ENCODE peak calls at places on chromosome 3, in five cellular contexts. O is prostate gland; E is IMR-90; F is CD8-positive, alpha-beta memory T cell; J is brain microvascular endothelial cell. Y is an unnamed sample. For H3K36me3 and H3K27me3, the result is how much of the 10 kb centered on the place peaks cover.

GRCh38 chr3:157830865-157831264 is 275.4 kb downstream of the SHOX2 start:
- DNase-seq in E (no peak), F (no peak), O (no peak), J (no peak), Y (no peak)

GRCh38 chr3:12706504-12707253 is 42.8 kb upstream of the RAF1 start:
- DNase-seq in O (peak), E (peak), J (peak), F (peak), Y (no peak)

GRCh38 chr3:27428446-27428845 is 55.7 kb downstream of the SLC4A7 start:
- DNase-seq in J (no peak), E (peak), F (no peak), O (no peak), Y (no peak)

GRCh38 chr3:164375538-164375937 is 702.8 kb downstream of the SI start:
- DNase-seq in F (no peak), O (no peak), J (no peak), E (no peak), Y (no peak)

GRCh38 chr3:58952128-58952917 is 97.5 kb downstream of the CFAP20DC start:
- DNase-seq in F (no peak), O (no peak), E (peak), J (peak), Y (peak)

GRCh38 chr3:8776406-8776805 is 7.0 kb upstream of the OXTR start:
- DNase-seq in O (no peak), F (no peak), E (peak), J (peak), Y (no peak)

GRCh38 chr3:186193534-186194450 is 84.9 kb upstream of the ETV5 start:
- DNase-seq in O (no peak), E (no peak), J (no peak), F (no peak), Y (no peak)

GRCh38 chr3:189914799-189915198 is 205.9 kb downstream of the P3H2 start:
- DNase-seq in O (no peak), E (peak), F (no peak), J (peak), Y (peak)

GRCh38 chr3:64848822-64849221 is 161.0 kb upstream of the ADAMTS9 start:
- DNase-seq in E (peak), F (no peak), O (no peak), J (peak), Y (no peak)

GRCh38 chr3:107062787-107063186 is 314.5 kb upstream of the CCDC54 start:
- DNase-seq in E (no peak), F (no peak), J (no peak), O (no peak), Y (no peak)

GRCh38 chr3:13548696-13549512 is at the start of gene FBLN2:
- DNase-seq in F (no peak), J (no peak), E (no peak), O (no peak), Y (no peak)

GRCh38 chr3:55538158-55538557 is 51.1 kb upstream of the WNT5A start:
- DNase-seq in F (no peak), O (no peak), E (no peak), J (no peak), Y (no peak)

GRCh38 chr3:158791259-158791920 is 10.5 kb upstream of the MFSD1 start:
- DNase-seq in O (no peak), E (peak), J (peak), F (peak), Y (no peak)

GRCh38 chr3:141415959-141416358 is 47.7 kb downstream of the ZBTB38 start:
- DNase-seq in F (no peak), E (no peak), O (no peak), J (no peak), Y (no peak)
- H3K36me3 ChIP-seq in F (under half), E (half or more), O (under half), J (half or more), Y (under half)

GRCh38 chr3:110227987-110228386 is 843.6 kb upstream of the NECTIN3 start:
- DNase-seq in E (no peak), O (no peak), F (no peak), J (no peak), Y (no peak)

DNA sequence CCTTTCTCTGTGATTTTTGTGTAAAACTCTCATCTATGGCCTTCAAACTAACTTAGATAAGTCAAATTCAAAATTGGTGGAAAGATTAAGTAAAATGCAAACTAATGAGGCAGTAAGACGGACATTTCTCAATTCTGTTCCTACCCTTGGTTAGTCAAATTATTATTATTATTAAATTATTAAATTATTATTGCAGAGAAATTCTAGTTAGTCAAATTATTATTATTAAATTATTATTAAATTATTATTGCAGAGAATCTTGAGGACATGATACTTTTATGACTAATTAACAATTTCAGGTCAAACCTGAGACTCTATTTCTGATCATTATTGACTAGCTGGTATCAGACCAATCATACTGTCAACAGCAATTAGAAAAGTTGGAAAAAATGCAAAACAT is 845.0 kb upstream of the NECTIN3 start:
- DNase-seq in O (no peak), F (no peak), J (no peak), E (no peak), Y (no peak)
- H3K27me3 ChIP-seq in O (under half), F (under half), J (under half), E (under half), Y (under half)

GRCh38 chr3:129952956-129953355 is 21.6 kb upstream of the TRH start:
- DNase-seq in E (no peak), J (no peak), O (no peak), F (no peak), Y (no peak)

GRCh38 chr3:129944709-129945108 is 29.8 kb upstream of the TRH start:
- DNase-seq in O (no peak), F (no peak), E (no peak), J (no peak), Y (no peak)

GRCh38 chr3:129947916-129948315 is 26.6 kb upstream of the TRH start:
- DNase-seq in O (no peak), J (no peak), E (no peak), F (no peak), Y (no peak)

GRCh38 chr3:129954509-129954908 is 20.0 kb upstream of the TRH start:
- DNase-seq in J (no peak), F (no peak), O (no peak), E (no peak), Y (no peak)

DNA sequence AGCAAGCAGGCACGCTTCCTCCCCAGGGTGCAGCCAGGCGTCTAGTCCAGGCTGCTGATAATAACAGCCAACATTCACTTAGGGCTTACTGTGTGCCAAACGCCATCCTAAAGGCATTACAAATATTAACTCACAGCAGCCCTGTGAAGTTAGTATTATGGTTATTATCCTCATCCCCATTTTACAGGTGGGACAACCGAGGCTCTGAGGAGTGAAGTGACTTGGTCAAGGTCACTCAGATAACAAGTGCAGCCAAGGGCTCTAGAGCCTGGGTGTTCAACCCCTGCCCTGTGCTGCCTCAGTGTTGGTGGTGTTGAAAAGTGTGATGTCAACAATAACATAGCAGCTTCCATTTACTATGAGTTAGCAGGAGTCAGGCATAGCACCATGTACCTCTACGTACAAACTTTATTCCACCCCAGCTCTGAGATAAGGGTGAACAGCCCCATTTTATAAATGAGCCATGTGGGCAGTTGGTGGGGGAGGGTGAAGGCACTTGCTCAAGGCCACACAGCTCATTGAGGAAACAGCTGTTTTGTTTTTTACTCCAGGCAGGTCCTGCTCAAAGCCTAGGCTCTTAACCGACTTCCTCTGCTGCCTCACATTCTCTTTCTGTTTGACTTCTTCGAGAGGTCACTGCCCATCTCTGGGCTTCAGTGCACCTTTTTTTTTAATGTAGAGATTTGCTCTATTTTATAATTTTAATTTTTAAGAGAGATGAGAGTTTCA is 24.0 kb upstream of the TRH start:
- DNase-seq in J (no peak), F (no peak), E (no peak), O (no peak), Y (no peak)
- H3K36me3 ChIP-seq in J (under half), F (under half), E (under half), O (under half), Y (under half)

GRCh38 chr3:123322866-123323265 is 121.1 kb downstream of the SEC22A start:
- DNase-seq in E (no peak), F (no peak), O (no peak), J (no peak), Y (no peak)
- H3K27me3 ChIP-seq in E (half or more), F (under half), O (under half), J (under half), Y (half or more)

GRCh38 chr3:142560118-142560517 is 18.4 kb downstream of the ATR start:
- DNase-seq in J (no peak), F (no peak), O (no peak), E (no peak), Y (no peak)
- H3K36me3 ChIP-seq in J (under half), F (under half), O (under half), E (under half), Y (under half)

GRCh38 chr3:43994594-43995077 is 247.1 kb upstream of the TOPAZ1 start:
- DNase-seq in F (no peak), E (no peak), J (no peak), O (no peak), Y (no peak)
- H3K27me3 ChIP-seq in F (half or more), E (half or more), J (under half), O (under half), Y (under half)

DNA sequence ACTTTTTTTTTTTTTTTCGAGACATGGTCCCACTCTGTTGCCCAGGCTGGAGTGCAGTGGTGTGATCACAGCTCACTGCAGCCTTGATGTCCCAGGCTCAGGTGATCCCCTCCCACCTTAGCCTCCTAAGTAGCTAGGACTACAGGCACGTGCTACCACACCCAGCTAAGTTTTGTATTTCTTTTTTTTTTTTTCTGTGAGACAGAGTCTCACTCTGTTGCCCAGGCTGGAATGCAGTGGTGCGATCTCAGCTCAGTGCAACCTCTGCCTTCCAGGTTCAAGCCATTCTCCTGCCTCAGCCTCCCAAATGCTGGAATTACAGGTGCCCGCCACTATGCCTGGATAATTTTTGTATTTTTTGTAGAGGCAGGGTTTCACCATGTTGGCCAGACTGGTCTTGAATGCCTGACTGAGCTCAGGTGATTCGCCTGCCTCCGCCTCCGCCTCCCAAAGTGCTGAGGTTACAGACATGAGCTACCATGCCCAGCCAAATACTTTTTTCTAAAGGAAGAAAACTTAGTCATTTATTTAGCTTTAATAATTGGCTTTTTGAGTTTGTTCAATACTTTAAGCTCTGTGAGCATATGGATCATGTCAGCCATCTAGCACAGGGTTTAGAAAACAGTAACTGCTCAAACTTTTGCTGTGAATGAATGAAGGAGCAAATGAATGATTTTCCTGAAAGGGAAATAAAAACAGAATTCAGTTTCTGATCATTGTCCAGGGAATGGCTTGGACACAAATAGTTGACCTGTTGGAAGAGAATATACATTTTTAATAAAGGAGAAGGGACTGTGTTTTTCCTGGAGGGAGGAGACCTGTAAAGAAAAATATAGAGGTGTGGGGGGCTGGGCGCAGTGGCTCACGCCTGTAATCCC is 26.0 kb downstream of the UBE2E1 start:
- DNase-seq in E (no peak), J (no peak), O (no peak), F (no peak), Y (no peak)
- H3K36me3 ChIP-seq in E (under half), J (under half), O (under half), F (under half), Y (under half)

DNA sequence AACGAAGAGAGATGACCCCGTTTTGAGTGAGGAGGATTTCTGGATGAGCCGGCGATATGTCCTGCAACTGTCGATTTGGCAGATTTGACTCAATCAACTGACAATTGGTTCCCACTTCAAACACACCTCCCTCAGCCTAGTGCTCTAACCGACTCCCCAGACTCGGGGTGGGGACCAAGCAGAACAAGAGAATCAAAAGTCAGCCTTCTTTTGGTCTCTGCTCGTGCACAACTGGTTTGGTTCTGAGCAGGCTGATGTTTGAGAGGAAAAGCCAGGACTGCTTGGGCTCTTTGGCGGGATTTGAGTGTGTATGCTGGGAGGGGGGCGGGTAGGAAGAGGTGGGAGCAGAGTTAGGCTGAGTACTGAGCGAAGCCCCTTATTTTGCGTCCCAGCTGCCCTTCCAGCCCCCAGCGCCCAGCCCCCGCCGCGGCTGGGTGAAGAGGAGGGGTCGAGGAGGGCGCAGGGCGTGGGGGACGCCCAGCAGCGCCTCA is 153.4 kb upstream of the GOLIM4 start:
- DNase-seq in J (peak), E (peak), F (no peak), O (no peak), Y (no peak)
- H3K27me3 ChIP-seq in J (under half), E (under half), F (under half), O (under half), Y (under half)

GRCh38 chr3:184327171-184327570 is 10.2 kb upstream of the FAM131A start:
- DNase-seq in J (no peak), F (no peak), O (no peak), E (no peak), Y (no peak)
- H3K36me3 ChIP-seq in J (half or more), F (half or more), O (half or more), E (half or more), Y (under half)

GRCh38 chr3:128554100-128554464 is 61.1 kb upstream of the GATA2 start:
- DNase-seq in J (peak), O (no peak), E (peak), F (no peak), Y (peak)
- H3K27me3 ChIP-seq in J (under half), O (under half), E (under half), F (under half), Y (under half)